ENCODE peak calls at places on chromosomes 7 and 10, in ten cellular contexts. F is heart left ventricle, W is breast epithelium, B is A549, V is adrenal gland, J is NB4, E is H54, X is GM12892, H is transverse colon, A is lower leg skin. D is an unnamed sample.

GRCh38 chr10:101085846-101086245 is 24.1 kb downstream of the KAZALD1 start:
- DNase-seq in F (no peak), W (no peak), B (no peak), V (no peak), J (no peak), E (no peak), X (no peak), H (no peak), A (no peak), D (no peak)

GRCh38 chr10:31090894-31091607 is 59.4 kb upstream of the ZNF438 start:
- DNase-seq in F (no peak), W (no peak), B (no peak), V (no peak), J (no peak), E (no peak), X (peak), H (no peak), A (no peak), D (no peak)

GRCh38 chr7:96135241-96135640 is 186.7 kb downstream of the SLC25A13 start:
- DNase-seq in F (no peak), W (no peak), B (no peak), V (no peak), J (no peak), E (no peak), X (no peak), H (no peak), A (no peak), D (no peak)

GRCh38 chr10:76089626-76090185 is 658.3 kb downstream of the LRMDA start:
- DNase-seq in F (no peak), W (no peak), B (no peak), V (no peak), J (no peak), E (no peak), X (no peak), H (no peak), A (no peak), D (no peak)

GRCh38 chr7:41916450-41916927 is 213.6 kb upstream of the INHBA start:
- DNase-seq in F (no peak), W (no peak), B (peak), V (no peak), J (no peak), E (peak), X (no peak), H (no peak), A (no peak), D (peak)

GRCh38 chr10:30637881-30638467 is 8.4 kb upstream of the LYZL2 start:
- DNase-seq in F (no peak), W (no peak), B (peak), V (peak), J (peak), E (peak), X (no peak), H (no peak), A (no peak), D (no peak)

GRCh38 chr7:26061340-26062239 is 90.4 kb upstream of the NFE2L3 start:
- DNase-seq in F (peak), W (peak), B (peak), V (peak), J (peak), E (peak), X (peak), H (peak), A (peak), D (peak)

GRCh38 chr7:1663857-1664651 is 6.0 kb upstream of the ELFN1 start:
- DNase-seq in F (no peak), W (peak), B (no peak), V (no peak), J (no peak), E (no peak), X (peak), H (peak), A (peak), D (peak)

GRCh38 chr10:97771055-97771811 is 566 bp downstream of the SFRP5 start:
- DNase-seq in F (no peak), W (no peak), B (peak), V (no peak), J (peak), E (no peak), X (no peak), H (no peak), A (no peak), D (no peak)

GRCh38 chr10:86403183-86403797 is 36.7 kb upstream of the GRID1 start:
- DNase-seq in F (no peak), W (no peak), B (no peak), V (no peak), J (no peak), E (no peak), X (no peak), H (no peak), A (peak), D (no peak)

GRCh38 chr10:104037261-104037951 is 48.3 kb downstream of the COL17A1 start:
- DNase-seq in F (no peak), W (no peak), B (no peak), V (no peak), J (no peak), E (no peak), X (no peak), H (no peak), A (no peak), D (no peak)

GRCh38 chr7:148856891-148857290 is 27.2 kb downstream of the EZH2 start:
- DNase-seq in F (no peak), W (no peak), B (no peak), V (no peak), J (peak), E (no peak), X (no peak), H (no peak), A (no peak), D (no peak)

GRCh38 chr10:93471110-93471651 is 11.0 kb downstream of the MYOF start:
- DNase-seq in F (no peak), W (no peak), B (peak), V (no peak), J (peak), E (no peak), X (no peak), H (no peak), A (peak), D (peak)

DNA sequence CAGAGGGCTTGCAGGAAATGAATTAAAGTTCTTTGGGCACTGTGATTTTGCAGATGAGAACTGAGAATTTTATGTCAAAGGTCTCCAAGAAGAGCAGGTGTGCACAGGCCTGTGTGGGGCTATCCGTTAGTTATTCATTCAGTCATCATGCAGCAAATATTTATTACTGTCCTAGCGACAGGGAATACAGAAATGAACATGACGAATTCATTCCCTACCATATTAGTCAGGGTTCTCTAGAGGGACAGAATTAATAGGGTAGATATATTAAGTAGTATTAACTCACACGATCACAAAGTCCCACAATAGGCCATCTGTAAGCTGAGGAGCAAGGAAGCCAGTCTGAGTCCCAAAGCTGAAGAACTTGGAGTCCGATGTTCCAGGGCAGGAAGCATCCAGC is 2.9 kb upstream of the MMP21 start:
- DNase-seq in F (no peak), W (no peak), B (no peak), V (no peak), J (no peak), E (no peak), X (no peak), H (no peak), A (no peak), D (no peak)
- TF ChIP-seq POLR2A in F (no peak), W (no peak), B (no peak), V (no peak), J (no peak), E (no peak), X (no peak), H (no peak), A (no peak), D (no peak)

GRCh38 chr10:42549851-42550250 is 88.5 kb downstream of the ZNF33B start:
- DNase-seq in F (no peak), W (no peak), B (no peak), V (no peak), J (no peak), E (no peak), X (no peak), H (no peak), A (no peak), D (no peak)

GRCh38 chr10:42551582-42552187 is 86.7 kb downstream of the ZNF33B start:
- DNase-seq in F (no peak), W (no peak), B (peak), V (no peak), J (no peak), E (no peak), X (no peak), H (no peak), A (no peak), D (no peak)

GRCh38 chr10:42548254-42548653 is 90.1 kb downstream of the ZNF33B start:
- DNase-seq in F (no peak), W (no peak), B (no peak), V (no peak), J (no peak), E (no peak), X (no peak), H (no peak), A (no peak), D (no peak)

GRCh38 chr10:42553064-42553407 is 85.3 kb downstream of the ZNF33B start:
- DNase-seq in F (no peak), W (no peak), B (no peak), V (no peak), J (no peak), E (no peak), X (no peak), H (no peak), A (no peak), D (no peak)

GRCh38 chr10:42552188-42553063 is 85.9 kb downstream of the ZNF33B start:
- DNase-seq in F (peak), W (peak), B (peak), V (peak), J (peak), E (peak), X (peak), H (peak), A (peak), D (peak)
- TF ChIP-seq POLR2A in F (peak), W (peak), B (peak), V (peak), J (no peak), E (peak), X (no peak), H (peak), A (no peak), D (peak)

GRCh38 chr7:121204537-121204936 is 124.3 kb upstream of the WNT16 start:
- DNase-seq in F (peak), W (no peak), B (no peak), V (no peak), J (no peak), E (no peak), X (no peak), H (no peak), A (no peak), D (no peak)
- TF ChIP-seq POLR2A in F (no peak), W (no peak), B (no peak), V (no peak), J (no peak), E (no peak), X (no peak), H (no peak), A (no peak), D (no peak)

DNA sequence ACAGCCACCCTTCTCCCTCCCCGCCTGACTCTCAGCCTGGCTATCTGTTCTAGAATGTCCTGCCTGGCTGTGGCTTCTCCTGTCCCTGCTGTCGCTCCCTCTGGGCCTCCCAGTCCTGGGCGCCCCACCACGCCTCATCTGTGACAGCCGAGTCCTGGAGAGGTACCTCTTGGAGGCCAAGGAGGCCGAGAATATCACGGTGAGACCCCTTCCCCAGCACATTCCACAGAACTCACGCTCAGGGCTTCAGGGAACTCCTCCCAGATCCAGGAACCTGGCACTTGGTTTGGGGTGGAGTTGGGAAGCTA is 1.2 kb downstream of the EPO start:
- DNase-seq in F (no peak), W (no peak), B (no peak), V (no peak), J (no peak), E (no peak), X (no peak), H (no peak), A (no peak), D (no peak)
- TF ChIP-seq POLR2A in F (no peak), W (no peak), B (no peak), V (no peak), J (no peak), E (no peak), X (no peak), H (no peak), A (no peak), D (no peak)

GRCh38 chr10:11338160-11338844 is 273.1 kb downstream of the USP6NL start:
- DNase-seq in F (no peak), W (no peak), B (no peak), V (no peak), J (no peak), E (no peak), X (no peak), H (no peak), A (no peak), D (no peak)
- TF ChIP-seq POLR2A in F (no peak), W (no peak), B (no peak), V (no peak), J (no peak), E (no peak), X (no peak), H (no peak), A (no peak), D (no peak)

GRCh38 chr10:126061526-126061925 is 165.2 kb downstream of the FANK1 start:
- DNase-seq in F (no peak), W (no peak), B (no peak), V (no peak), J (no peak), E (no peak), X (no peak), H (no peak), A (no peak), D (no peak)

GRCh38 chr10:126060232-126060935 is 164.0 kb downstream of the FANK1 start:
- DNase-seq in F (peak), W (no peak), B (peak), V (no peak), J (no peak), E (peak), X (no peak), H (no peak), A (no peak), D (no peak)

GRCh38 chr10:126064512-126064911 is 168.1 kb downstream of the FANK1 start:
- DNase-seq in F (no peak), W (no peak), B (no peak), V (no peak), J (no peak), E (no peak), X (no peak), H (no peak), A (no peak), D (no peak)

GRCh38 chr10:126063353-126063791 is 167.0 kb downstream of the FANK1 start:
- DNase-seq in F (no peak), W (no peak), B (peak), V (no peak), J (no peak), E (no peak), X (no peak), H (no peak), A (no peak), D (no peak)

GRCh38 chr10:126062132-126063032 is 166.0 kb downstream of the FANK1 start:
- DNase-seq in F (peak), W (peak), B (peak), V (peak), J (peak), E (peak), X (no peak), H (peak), A (peak), D (peak)
- TF ChIP-seq POLR2A in F (no peak), W (no peak), B (no peak), V (peak), J (no peak), E (no peak), X (no peak), H (no peak), A (no peak), D (no peak)

GRCh38 chr7:30366606-30367005 is 82.2 kb downstream of the ZNRF2 start:
- DNase-seq in F (no peak), W (no peak), B (no peak), V (no peak), J (no peak), E (no peak), X (no peak), H (no peak), A (no peak), D (no peak)
- TF ChIP-seq POLR2A in F (no peak), W (no peak), B (no peak), V (no peak), J (no peak), E (no peak), X (no peak), H (no peak), A (no peak), D (no peak)

D was measured in uterus.